ENCODE peak calls at places on chromosomes 4 and X, in four cellular contexts. Z is SJSA1; G is CD8-positive, alpha-beta T cell; I is K562. U is an unnamed sample.

GRCh38 chr4:3123201-3123671 is 48.8 kb downstream of the HTT start:
- DNase-seq in G (no peak), I (no peak), Z (no peak), U (no peak)

GRCh38 chr4:173264245-173264959 is 69.8 kb downstream of the HMGB2 start:
- DNase-seq in G (no peak), I (peak; percentile 32), Z (no peak), U (no peak)

GRCh38 chrX:65866146-65866545 is 173.7 kb downstream of the VSIG4 start:
- DNase-seq in G (peak; percentile 1), Z (no peak), I (no peak), U (no peak)

GRCh38 chr4:84379881-84380618 is 119.0 kb downstream of the NKX6-1 start:
- DNase-seq in I (no peak), G (no peak), Z (no peak), U (peak; percentile 28)

GRCh38 chr4:55830048-55830447 is 10.5 kb downstream of the EXOC1L start:
- DNase-seq in I (no peak), G (no peak), Z (no peak), U (no peak)

GRCh38 chr4:76449824-76450223 is 14.8 kb downstream of the SHROOM3 start:
- DNase-seq in Z (no peak), I (no peak), G (no peak), U (no peak)

GRCh38 chr4:107666134-107666533 is 53.9 kb downstream of the PAPSS1 start:
- DNase-seq in G (no peak), Z (no peak), I (no peak), U (no peak)

GRCh38 chr4:169921732-169922131 is 104.5 kb downstream of the MFAP3L start:
- DNase-seq in G (no peak), Z (no peak), I (no peak), U (no peak)

GRCh38 chr4:22999419-22999818 is 306.7 kb downstream of the GBA3 start:
- DNase-seq in G (no peak), Z (no peak), I (no peak), U (no peak)

GRCh38 chr4:100417565-100417964 is 100.3 kb downstream of the EMCN start:
- DNase-seq in G (no peak), I (no peak), Z (no peak), U (no peak)

GRCh38 chr4:151690164-151690856 is 70.5 kb downstream of the GATB start:
- DNase-seq in Z (no peak), G (no peak), I (no peak), U (peak; percentile 42)

GRCh38 chr4:70892086-70892769 is 9.9 kb upstream of the MOB1B start:
- DNase-seq in I (no peak), G (no peak), Z (no peak), U (no peak)

GRCh38 chrX:149829751-149830191 is 48.0 kb downstream of the MAGEA9 start:
- DNase-seq in I (no peak), G (peak; percentile 2), Z (peak; percentile 49), U (no peak)

GRCh38 chrX:40007746-40008705 is 89.7 kb downstream of the BCOR start:
- DNase-seq in G (no peak), Z (no peak), I (no peak), U (no peak)

GRCh38 chrX:22081475-22082092 is 49.5 kb downstream of the PHEX start:
- DNase-seq in Z (peak; percentile 49), G (peak; percentile 10), I (peak; percentile 48), U (peak; percentile 7)

GRCh38 chrX:135009838-135010237 is 12.5 kb downstream of the RTL8B start:
- DNase-seq in G (no peak), I (no peak), Z (no peak), U (no peak)

GRCh38 chr4:76809594-76810305 is 88.2 kb downstream of the SOWAHB start:
- DNase-seq in G (no peak), I (peak; percentile 1), Z (no peak), U (no peak)

GRCh38 chrX:2391869-2392606 is 108.7 kb downstream of the DHRSX start:
- DNase-seq in Z (peak; percentile 92), G (no peak), I (no peak), U (peak; percentile 66)

GRCh38 chr4:173522160-173522873 is 7.7 kb downstream of the HAND2 start:
- DNase-seq in G (no peak), Z (no peak), I (peak; percentile 45), U (peak; percentile 71)

GRCh38 chr4:16860506-16860905 is 37.9 kb downstream of the LDB2 start:
- DNase-seq in I (no peak), G (no peak), Z (no peak), U (peak; percentile 10)

GRCh38 chr4:8335848-8336247 is 66.3 kb downstream of the HTRA3 start:
- DNase-seq in G (no peak), Z (no peak), I (no peak), U (no peak)

GRCh38 chr4:8333726-8334460 is 64.3 kb downstream of the HTRA3 start:
- DNase-seq in I (no peak), G (no peak), Z (no peak), U (no peak)

GRCh38 chr4:8334786-8335460 is 65.4 kb downstream of the HTRA3 start:
- DNase-seq in I (no peak), Z (no peak), G (no peak), U (no peak)

GRCh38 chr4:8336412-8337075 is 67.0 kb downstream of the HTRA3 start:
- DNase-seq in I (peak; percentile 61), G (no peak), Z (no peak), U (peak; percentile 47)

GRCh38 chr4:8337083-8337482 is 67.5 kb downstream of the HTRA3 start:
- DNase-seq in I (no peak), G (no peak), Z (no peak), U (no peak)
- H3K9me3 ChIP-seq in I (peaks cover 14% of the 10 kb centered on the region), G (no peaks in the 10 kb centered on the region), Z (no peaks in the 10 kb centered on the region), U (no peaks in the 10 kb centered on the region)

GRCh38 chr4:73836373-73837269 is at the start of gene CXCL6:
- DNase-seq in Z (no peak), G (no peak), I (no peak), U (peak; percentile 41)
- H3K4me3 ChIP-seq in Z (no peak within 1 kb of the TSS), G (no peak within 1 kb of the TSS), I (no peak within 1 kb of the TSS), U (peak within 1 kb of the TSS; percentile 31)

GRCh38 chr4:162234595-162234994 is 70.8 kb upstream of the FSTL5 start:
- DNase-seq in G (no peak), Z (no peak), I (no peak), U (no peak)
- H3K9me3 ChIP-seq in G (peaks cover 4% of the 10 kb centered on the region), Z (no peaks in the 10 kb centered on the region), I (no peaks in the 10 kb centered on the region), U (no peaks in the 10 kb centered on the region)

DNA sequence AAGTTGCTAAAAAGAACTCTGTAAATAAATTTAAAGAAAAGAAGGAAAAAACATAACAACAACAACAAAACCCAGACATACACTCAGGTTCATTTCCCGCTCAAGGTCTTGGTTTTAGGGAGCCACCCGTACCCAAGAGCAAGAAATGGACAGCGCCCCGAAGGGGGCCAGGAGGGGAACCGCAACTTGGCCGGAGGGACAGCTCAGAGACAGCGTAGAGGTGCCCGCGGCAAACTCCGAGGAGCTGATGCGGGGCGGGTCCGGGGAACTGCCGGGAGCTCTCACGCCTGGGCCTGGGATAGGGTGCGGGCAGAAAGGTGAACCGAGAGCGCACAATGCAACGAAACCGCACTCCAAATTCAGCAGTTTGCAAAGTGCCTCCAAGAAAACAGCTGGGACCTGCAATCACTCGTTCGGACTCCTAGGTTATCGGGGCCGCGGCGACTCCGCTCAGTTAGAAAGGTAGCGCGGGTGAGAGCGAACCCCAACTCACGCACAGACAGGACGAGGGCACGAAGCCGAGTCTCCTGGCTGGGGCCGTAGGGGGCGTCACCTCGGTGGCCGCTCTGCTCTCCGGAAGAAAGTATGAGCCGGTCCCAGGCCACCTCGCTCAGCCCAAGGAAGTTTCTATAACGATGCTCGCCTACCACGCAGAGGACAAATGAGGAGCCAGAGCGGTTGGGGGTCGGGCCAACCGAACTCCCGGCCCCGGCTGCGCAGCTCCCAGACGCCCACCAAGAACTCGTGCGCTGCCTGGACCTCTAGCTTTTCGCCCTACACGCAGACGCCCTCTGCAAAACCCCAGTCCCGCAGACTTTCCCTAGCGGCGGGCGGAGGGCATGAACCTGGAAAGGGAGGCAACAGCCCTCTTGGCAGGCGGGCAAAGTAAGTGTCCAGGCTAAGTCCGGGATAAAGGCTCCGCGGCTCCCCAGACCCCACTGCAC is 1.4 kb downstream of the NDNF start:
- DNase-seq in G (no peak), I (no peak), Z (peak; percentile 56), U (peak; percentile 45)
- H3K4me3 ChIP-seq in G (peak overlapping the region; percentile 60), I (no peak overlapping the region), Z (peak overlapping the region; percentile 6), U (peak overlapping the region; percentile 18)

DNA sequence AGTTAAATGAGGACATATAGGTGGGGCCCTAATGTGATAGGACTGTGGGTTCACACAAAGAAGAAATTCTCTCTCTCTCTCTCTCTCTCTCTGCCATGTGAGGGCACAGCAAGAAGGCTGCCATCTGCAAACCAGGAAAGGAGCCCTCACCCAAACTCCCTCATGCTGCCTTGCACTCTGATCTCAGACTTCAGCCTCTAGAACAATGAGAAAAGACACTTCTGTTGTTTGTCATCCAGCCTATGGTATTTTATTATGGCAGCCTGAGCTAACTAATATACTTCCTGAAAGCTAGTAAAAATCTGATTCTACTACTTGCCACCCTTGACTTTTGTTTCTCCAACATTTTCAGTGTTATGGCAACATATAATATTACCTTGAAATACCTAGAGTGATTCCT is 425.9 kb downstream of the SPOCK3 start:
- DNase-seq in G (no peak), I (no peak), Z (no peak), U (no peak)
- H3K9me3 ChIP-seq in G (no peaks in the 10 kb centered on the region), I (no peaks in the 10 kb centered on the region), Z (no peaks in the 10 kb centered on the region), U (no peaks in the 10 kb centered on the region)

DNA sequence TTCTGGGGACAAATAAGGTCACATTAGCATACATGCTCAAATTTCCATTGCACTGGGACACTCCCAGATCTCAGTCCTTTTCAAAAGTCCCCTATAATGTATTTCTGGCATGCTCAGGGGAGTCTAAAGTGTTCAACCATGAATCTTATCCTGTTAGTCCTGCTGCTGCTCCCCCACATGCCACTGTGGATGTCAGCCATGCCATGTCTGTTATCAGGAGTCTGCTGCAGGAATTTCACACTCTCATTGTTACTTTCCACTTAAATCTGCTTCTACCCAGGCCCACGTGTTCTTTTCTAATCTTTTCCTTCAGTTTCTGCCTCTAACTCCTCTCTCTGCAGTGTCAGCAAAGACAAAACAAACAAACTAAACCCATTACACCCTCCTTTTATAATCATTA is 1000.7 kb downstream of the CCSER1 start:
- DNase-seq in I (no peak), G (no peak), Z (no peak), U (no peak)
- H3K4me3 ChIP-seq in I (no peak overlapping the region), G (no peak overlapping the region), Z (no peak overlapping the region), U (no peak overlapping the region)

U was measured in MG63.